ENCODE peak calls at places on chromosome 21, in eight cellular contexts. I, V, F, N, G, C, L and H are unnamed samples.
A peak's percentile ranks its signal among the peaks of the same experiment; 100 is the strongest.

GRCh38 chr21:37868896-37869295 is 47.4 kb downstream of the KCNJ6 start:
- DNase-seq in I (no peak), V (no peak), F (no peak), N (peak; percentile 59), G (no peak), C (no peak), L (no peak), H (no peak)

GRCh38 chr21:44764319-44765230 is 37.0 kb downstream of the UBE2G2 start:
- DNase-seq in I (no peak), V (no peak), F (no peak), N (no peak), G (no peak), C (no peak), L (no peak), H (no peak)

GRCh38 chr21:28936036-28936435 is 56.6 kb downstream of the LTN1 start:
- DNase-seq in I (no peak), V (no peak), F (no peak), N (no peak), G (no peak), C (no peak), L (no peak), H (no peak)

GRCh38 chr21:33308586-33309490 is 15.9 kb upstream of the IFNAR1 start:
- DNase-seq in I (peak; percentile 35), V (no peak), F (peak; percentile 51), N (peak; percentile 65), G (no peak), C (no peak), L (no peak), H (no peak)

GRCh38 chr21:33019885-33020557 is 5.7 kb upstream of the OLIG2 start:
- DNase-seq in I (no peak), V (no peak), F (no peak), N (no peak), G (no peak), C (no peak), L (no peak), H (no peak)

GRCh38 chr21:42737969-42738590 is 84.7 kb downstream of the PDE9A start:
- DNase-seq in I (peak; percentile 18), V (no peak), F (no peak), N (peak; percentile 40), G (no peak), C (peak; percentile 17), L (peak; percentile 61), H (peak; percentile 4)

GRCh38 chr21:28882345-28882744 is 110.3 kb downstream of the LTN1 start:
- DNase-seq in I (no peak), V (no peak), F (no peak), N (no peak), G (no peak), C (no peak), L (no peak), H (no peak)

GRCh38 chr21:29080454-29080930 is 7.0 kb upstream of the CCT8 start:
- DNase-seq in I (no peak), V (no peak), F (no peak), N (peak; percentile 21), G (no peak), C (no peak), L (no peak), H (no peak)

GRCh38 chr21:45543371-45543709 is 1.1 kb upstream of the SLC19A1 start:
- DNase-seq in I (no peak), V (no peak), F (no peak), N (no peak), G (no peak), C (peak; percentile 3), L (peak; percentile 19), H (no peak)

GRCh38 chr21:36044056-36044455 is 16.3 kb downstream of the SETD4 start:
- DNase-seq in I (no peak), V (no peak), F (no peak), N (no peak), G (no peak), C (no peak), L (no peak), H (no peak)

GRCh38 chr21:27582946-27583270 is 616.0 kb upstream of the ADAMTS5 start:
- DNase-seq in I (peak; percentile 25), V (no peak), F (no peak), N (peak; percentile 45), G (no peak), C (no peak), L (no peak), H (no peak)

GRCh38 chr21:41499920-41500319 is 8.0 kb downstream of the TMPRSS2 start:
- DNase-seq in I (no peak), V (no peak), F (no peak), N (no peak), G (no peak), C (no peak), L (no peak), H (no peak)